ENCODE peak calls at places on chromosomes 5 and 9, in five cellular contexts. J, O, W, Z and A are unnamed samples.

GRCh38 chr5:167244583-167244982 is 1046.9 kb upstream of the WWC1 start:
- DNase-seq in O (peak), W (no peak), Z (no peak), J (no peak), A (peak)

GRCh38 chr5:178777557-178777956 is 47.1 kb upstream of the ZNF354A start:
- DNase-seq in J (no peak), W (no peak), Z (no peak), O (no peak), A (no peak)

GRCh38 chr9:87888501-87888900 is 5.8 kb downstream of the SPATA31E1 start:
- DNase-seq in O (no peak), Z (no peak), J (no peak), W (no peak), A (no peak)

GRCh38 chr5:139473565-139473964 is 2.8 kb downstream of the SMIM33 start:
- DNase-seq in Z (no peak), O (no peak), J (no peak), W (peak), A (peak)

GRCh38 chr5:1974501-1975405 is 92.0 kb upstream of the IRX4 start:
- DNase-seq in O (no peak), Z (no peak), W (no peak), J (no peak), A (no peak)

GRCh38 chr9:114155967-114156294 is 594 bp downstream of the COL27A1 start:
- DNase-seq in Z (no peak), O (peak), W (no peak), J (no peak), A (peak)

GRCh38 chr9:113636165-113636564 is 172.6 kb downstream of the RGS3 start:
- DNase-seq in W (no peak), J (no peak), Z (peak), O (no peak), A (no peak)

GRCh38 chr9:89850633-89851325 is 246.0 kb downstream of the GADD45G start:
- DNase-seq in Z (no peak), O (no peak), J (no peak), W (no peak), A (no peak)

GRCh38 chr5:157066950-157067349 is 8.0 kb upstream of the HAVCR1 start:
- DNase-seq in O (no peak), W (no peak), Z (no peak), J (no peak), A (no peak)

GRCh38 chr9:128245293-128246151 is 30.3 kb downstream of the GOLGA2 start:
- DNase-seq in Z (peak), J (no peak), O (no peak), W (no peak), A (peak)

GRCh38 chr5:86075139-86075538 is 542.6 kb upstream of the COX7C start:
- DNase-seq in Z (no peak), W (no peak), J (no peak), O (no peak), A (no peak)

GRCh38 chr5:90174236-90174635 is 235.3 kb downstream of the CETN3 start:
- DNase-seq in W (no peak), Z (no peak), J (no peak), O (no peak), A (no peak)

GRCh38 chr9:23820731-23821399 is 5.2 kb downstream of the ELAVL2 start:
- DNase-seq in W (no peak), O (peak), J (no peak), Z (no peak), A (peak)

GRCh38 chr5:95543017-95543705 is 11.6 kb downstream of the SKIC3 start:
- DNase-seq in Z (no peak), O (no peak), W (no peak), J (peak), A (no peak)

GRCh38 chr5:97041239-97041638 is 101.2 kb downstream of the LIX1 start:
- DNase-seq in W (no peak), J (no peak), O (no peak), Z (peak), A (no peak)

GRCh38 chr5:97046270-97046982 is 96.0 kb downstream of the LIX1 start:
- DNase-seq in Z (no peak), J (no peak), W (no peak), O (no peak), A (no peak)

GRCh38 chr5:97043511-97043910 is 98.9 kb downstream of the LIX1 start:
- DNase-seq in O (no peak), W (no peak), J (no peak), Z (no peak), A (no peak)

GRCh38 chr5:97044057-97044456 is 98.4 kb downstream of the LIX1 start:
- DNase-seq in W (no peak), O (peak), Z (peak), J (no peak), A (no peak)

DNA sequence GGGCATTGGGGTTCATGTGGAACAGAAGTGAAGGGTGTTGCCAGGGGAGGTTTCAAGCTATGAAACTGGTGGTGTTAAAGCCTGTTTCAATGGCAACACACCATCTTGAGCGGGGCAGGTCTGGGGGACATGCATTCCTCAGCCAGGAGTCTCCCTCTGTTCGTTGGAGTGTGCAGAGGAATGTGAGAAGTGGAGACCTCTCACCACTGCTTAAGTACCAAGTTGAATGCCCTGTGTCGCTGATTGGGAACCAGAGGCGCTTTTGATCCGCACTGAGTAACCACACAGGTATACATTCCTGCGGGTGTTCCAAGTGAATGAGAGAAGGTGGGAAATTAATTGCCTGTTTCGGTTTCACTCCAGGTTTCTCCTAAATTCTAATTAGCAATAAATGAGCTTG is 99.4 kb downstream of the LIX1 start:
- DNase-seq in J (no peak), Z (no peak), W (no peak), O (no peak), A (no peak)
- TF ChIP-seq CHD2 in J (no peak), Z (no peak), W (no peak), O (no peak), A (no peak)

GRCh38 chr5:68644971-68645370 is 429.4 kb downstream of the PIK3R1 start:
- DNase-seq in J (peak), O (no peak), W (no peak), Z (no peak), A (no peak)
- H2AFZ ChIP-seq in J (no peak), O (no peak), W (no peak), Z (no peak), A (no peak)

DNA sequence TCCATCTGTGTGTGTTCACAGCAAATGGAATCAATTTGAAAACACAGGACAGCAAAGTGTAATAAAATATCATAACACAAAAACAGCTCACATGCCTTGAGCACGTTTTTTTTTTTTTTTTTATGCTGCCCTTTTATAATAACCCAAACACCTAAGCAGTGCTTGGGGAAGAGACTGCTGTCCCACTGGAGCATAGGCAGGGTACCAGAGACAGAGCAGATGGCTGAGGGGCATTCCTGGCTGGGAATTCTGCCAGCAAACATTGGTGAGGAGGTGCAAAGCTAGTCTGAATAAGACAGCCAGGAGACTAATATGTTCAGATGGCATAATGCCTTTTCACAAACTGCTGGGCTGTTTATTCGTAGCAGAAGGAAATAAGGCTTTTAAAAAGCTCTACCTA is 58.1 kb upstream of the SV2C start:
- DNase-seq in J (no peak), Z (no peak), W (no peak), O (no peak), A (peak)
- TF ChIP-seq CHD2 in J (no peak), Z (no peak), W (no peak), O (no peak), A (peak)

GRCh38 chr9:121233906-121234901 is 32.5 kb upstream of the RAB14 start:
- DNase-seq in J (no peak), O (no peak), W (peak), Z (no peak), A (no peak)
- H2AFZ ChIP-seq in J (no peak), O (no peak), W (peak), Z (no peak), A (peak)

DNA sequence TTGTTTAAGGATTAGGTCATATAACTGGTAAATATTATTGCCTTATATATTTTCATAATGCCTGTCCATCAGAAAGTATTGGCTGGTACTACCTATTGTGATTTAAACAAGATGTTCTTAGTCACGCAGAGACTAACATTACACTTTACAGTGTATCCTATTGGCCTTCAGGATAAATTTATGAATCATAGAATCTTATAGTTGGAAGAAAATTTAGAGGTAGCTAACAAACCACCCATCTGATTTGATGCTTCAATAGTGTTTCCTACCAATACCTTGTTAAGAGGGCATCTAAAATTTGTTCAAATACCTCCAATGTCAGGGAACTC is 2173.7 kb upstream of the WWC1 start:
- DNase-seq in O (no peak), Z (no peak), J (no peak), W (no peak), A (no peak)
- TF ChIP-seq CHD2 in O (no peak), Z (no peak), J (no peak), W (no peak), A (no peak)